ENCODE peak calls at places on chromosomes 7 and 10, in seven cellular contexts. One of them, this sample, is unnamed.

GRCh38 chr10:11270135-11270857 is 252.6 kb downstream of the CELF2 start:
- DNase-seq in cardiac fibroblast: peak; percentile 67
- DNase-seq in dorsolateral prefrontal cortex: peak; percentile 77
- DNase-seq in astrocyte: peak; percentile 30
- DNase-seq in fibroblast of the aortic adventitia: peak; percentile 65
- DNase-seq in GM12865: peak; percentile 95
- DNase-seq in tibial artery: peak; percentile 81
- DNase-seq in this sample: peak; percentile 30

GRCh38 chr7:92466682-92467081 is 11.1 kb downstream of the ERVW-1 start:
- DNase-seq in astrocyte: no peak
- DNase-seq in GM12865: no peak
- DNase-seq in dorsolateral prefrontal cortex: no peak
- DNase-seq in tibial artery: no peak
- DNase-seq in fibroblast of the aortic adventitia: no peak
- DNase-seq in cardiac fibroblast: no peak
- DNase-seq in this sample: no peak

GRCh38 chr7:94011714-94012353 is 7.7 kb upstream of the BET1 start:
- DNase-seq in tibial artery: no peak
- DNase-seq in dorsolateral prefrontal cortex: no peak
- DNase-seq in GM12865: no peak
- DNase-seq in fibroblast of the aortic adventitia: no peak
- DNase-seq in cardiac fibroblast: no peak
- DNase-seq in astrocyte: no peak
- DNase-seq in this sample: no peak

GRCh38 chr7:74587435-74588126 is 69.9 kb upstream of the GTF2I start:
- DNase-seq in GM12865: peak; percentile 91
- DNase-seq in fibroblast of the aortic adventitia: peak; percentile 92
- DNase-seq in tibial artery: peak; percentile 98
- DNase-seq in cardiac fibroblast: peak; percentile 92
- DNase-seq in dorsolateral prefrontal cortex: peak; percentile 63
- DNase-seq in astrocyte: peak; percentile 84
- DNase-seq in this sample: peak; percentile 93

GRCh38 chr7:104482362-104483042 is 154.1 kb downstream of the LHFPL3 start:
- DNase-seq in fibroblast of the aortic adventitia: no peak
- DNase-seq in cardiac fibroblast: no peak
- DNase-seq in GM12865: no peak
- DNase-seq in astrocyte: no peak
- DNase-seq in dorsolateral prefrontal cortex: peak; percentile 42
- DNase-seq in tibial artery: no peak
- DNase-seq in this sample: no peak

GRCh38 chr7:130896898-130897514 is 163.0 kb upstream of the KLF14 start:
- DNase-seq in cardiac fibroblast: peak; percentile 85
- DNase-seq in dorsolateral prefrontal cortex: peak; percentile 82
- DNase-seq in astrocyte: peak; percentile 69
- DNase-seq in tibial artery: no peak
- DNase-seq in fibroblast of the aortic adventitia: peak; percentile 86
- DNase-seq in GM12865: peak; percentile 86
- DNase-seq in this sample: no peak

GRCh38 chr7:47968852-47969774 is 10.3 kb downstream of the HUS1 start:
- DNase-seq in tibial artery: no peak
- DNase-seq in dorsolateral prefrontal cortex: peak; percentile 69
- DNase-seq in fibroblast of the aortic adventitia: peak; percentile 74
- DNase-seq in cardiac fibroblast: peak; percentile 73
- DNase-seq in astrocyte: peak; percentile 45
- DNase-seq in GM12865: peak; percentile 74
- DNase-seq in this sample: peak; percentile 39

GRCh38 chr7:151372612-151373265 is 31.1 kb downstream of the NUB1 start:
- DNase-seq in tibial artery: no peak
- DNase-seq in cardiac fibroblast: no peak
- DNase-seq in astrocyte: no peak
- DNase-seq in GM12865: no peak
- DNase-seq in fibroblast of the aortic adventitia: no peak
- DNase-seq in dorsolateral prefrontal cortex: peak; percentile 31
- DNase-seq in this sample: no peak

GRCh38 chr7:25995893-25996529 is 156.0 kb upstream of the NFE2L3 start:
- DNase-seq in astrocyte: no peak
- DNase-seq in GM12865: no peak
- DNase-seq in dorsolateral prefrontal cortex: no peak
- DNase-seq in fibroblast of the aortic adventitia: no peak
- DNase-seq in cardiac fibroblast: no peak
- DNase-seq in tibial artery: no peak
- DNase-seq in this sample: no peak

GRCh38 chr10:22850541-22850940 is 77.3 kb upstream of the ARMC3 start:
- DNase-seq in astrocyte: peak; percentile 46
- DNase-seq in dorsolateral prefrontal cortex: no peak
- DNase-seq in fibroblast of the aortic adventitia: peak; percentile 28
- DNase-seq in tibial artery: no peak
- DNase-seq in GM12865: no peak
- DNase-seq in cardiac fibroblast: no peak
- DNase-seq in this sample: peak; percentile 43

GRCh38 chr7:82694020-82694419 is 250.4 kb upstream of the CACNA2D1 start:
- DNase-seq in cardiac fibroblast: no peak
- DNase-seq in fibroblast of the aortic adventitia: no peak
- DNase-seq in dorsolateral prefrontal cortex: no peak
- DNase-seq in astrocyte: peak; percentile 36
- DNase-seq in tibial artery: no peak
- DNase-seq in GM12865: no peak
- DNase-seq in this sample: peak; percentile 65

GRCh38 chr7:76165973-76166403 is 35.7 kb upstream of the SRRM3 start:
- DNase-seq in dorsolateral prefrontal cortex: no peak
- DNase-seq in astrocyte: no peak
- DNase-seq in GM12865: no peak
- DNase-seq in cardiac fibroblast: no peak
- DNase-seq in tibial artery: no peak
- DNase-seq in fibroblast of the aortic adventitia: no peak
- DNase-seq in this sample: no peak
- H3K4me3 ChIP-seq in dorsolateral prefrontal cortex: peak overlapping the region; percentile 92
- H3K4me3 ChIP-seq in astrocyte: peak overlapping the region; percentile 75
- H3K4me3 ChIP-seq in GM12865: peak overlapping the region; percentile 45
- H3K4me3 ChIP-seq in cardiac fibroblast: peak overlapping the region; percentile 63
- H3K4me3 ChIP-seq in tibial artery: peak overlapping the region; percentile 61
- H3K4me3 ChIP-seq in fibroblast of the aortic adventitia: peak overlapping the region; percentile 71
- H3K4me3 ChIP-seq in this sample: peak overlapping the region; percentile 77

DNA sequence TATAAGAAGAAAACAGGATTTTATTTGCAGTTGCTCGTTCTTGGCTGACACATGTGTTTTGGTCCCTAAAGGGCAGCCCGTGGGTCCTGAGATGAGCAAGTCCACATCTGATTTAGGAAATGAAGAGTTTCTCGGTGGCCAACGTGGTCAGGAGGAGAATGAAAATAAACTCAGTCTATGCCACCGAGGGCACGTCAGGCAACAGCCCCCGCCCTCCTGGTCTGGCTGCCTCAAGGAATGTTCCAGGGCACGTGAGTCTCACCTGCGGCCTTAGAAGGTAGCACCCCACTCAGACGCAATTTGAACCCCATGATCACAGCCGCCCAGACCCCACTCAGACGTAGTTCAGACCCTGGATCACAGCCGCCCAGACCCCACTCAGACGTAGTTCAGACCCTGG is 197.2 kb downstream of the ADARB2 start:
- DNase-seq in astrocyte: no peak
- DNase-seq in tibial artery: peak; percentile 27
- DNase-seq in fibroblast of the aortic adventitia: no peak
- DNase-seq in GM12865: peak; percentile 24
- DNase-seq in dorsolateral prefrontal cortex: peak; percentile 15
- DNase-seq in cardiac fibroblast: no peak
- DNase-seq in this sample: no peak
- TF ChIP-seq CTCF in astrocyte: no peak
- TF ChIP-seq CTCF in tibial artery: no peak
- TF ChIP-seq CTCF in fibroblast of the aortic adventitia: no peak
- TF ChIP-seq CTCF in GM12865: no peak
- TF ChIP-seq CTCF in dorsolateral prefrontal cortex: no peak
- TF ChIP-seq CTCF in cardiac fibroblast: no peak
- TF ChIP-seq CTCF in this sample: no peak

GRCh38 chr10:88659725-88660592 is 4.3 kb upstream of the LIPF start:
- DNase-seq in astrocyte: peak; percentile 18
- DNase-seq in dorsolateral prefrontal cortex: no peak
- DNase-seq in cardiac fibroblast: peak; percentile 34
- DNase-seq in GM12865: no peak
- DNase-seq in tibial artery: no peak
- DNase-seq in fibroblast of the aortic adventitia: peak; percentile 38
- DNase-seq in this sample: no peak

GRCh38 chr10:88660593-88660884 is 3.7 kb upstream of the LIPF start:
- DNase-seq in fibroblast of the aortic adventitia: no peak
- DNase-seq in tibial artery: no peak
- DNase-seq in cardiac fibroblast: no peak
- DNase-seq in dorsolateral prefrontal cortex: no peak
- DNase-seq in astrocyte: peak; percentile 10
- DNase-seq in GM12865: no peak
- DNase-seq in this sample: no peak

GRCh38 chr10:88661577-88661976 is 2.7 kb upstream of the LIPF start:
- DNase-seq in tibial artery: no peak
- DNase-seq in dorsolateral prefrontal cortex: no peak
- DNase-seq in fibroblast of the aortic adventitia: no peak
- DNase-seq in GM12865: no peak
- DNase-seq in cardiac fibroblast: no peak
- DNase-seq in astrocyte: no peak
- DNase-seq in this sample: no peak

GRCh38 chr10:88657901-88658300 is 6.3 kb upstream of the LIPF start:
- DNase-seq in GM12865: no peak
- DNase-seq in fibroblast of the aortic adventitia: peak; percentile 30
- DNase-seq in dorsolateral prefrontal cortex: no peak
- DNase-seq in astrocyte: peak; percentile 67
- DNase-seq in tibial artery: no peak
- DNase-seq in cardiac fibroblast: peak; percentile 50
- DNase-seq in this sample: no peak

GRCh38 chr10:88661018-88661417 is 3.2 kb upstream of the LIPF start:
- DNase-seq in GM12865: no peak
- DNase-seq in cardiac fibroblast: peak; percentile 13
- DNase-seq in fibroblast of the aortic adventitia: no peak
- DNase-seq in astrocyte: no peak
- DNase-seq in dorsolateral prefrontal cortex: no peak
- DNase-seq in tibial artery: no peak
- DNase-seq in this sample: no peak
- H3K4me3 ChIP-seq in GM12865: no peak overlapping the region
- H3K4me3 ChIP-seq in cardiac fibroblast: no peak overlapping the region
- H3K4me3 ChIP-seq in fibroblast of the aortic adventitia: no peak overlapping the region
- H3K4me3 ChIP-seq in astrocyte: no peak overlapping the region
- H3K4me3 ChIP-seq in dorsolateral prefrontal cortex: no peak overlapping the region
- H3K4me3 ChIP-seq in tibial artery: no peak overlapping the region
- H3K4me3 ChIP-seq in this sample: no peak overlapping the region

DNA sequence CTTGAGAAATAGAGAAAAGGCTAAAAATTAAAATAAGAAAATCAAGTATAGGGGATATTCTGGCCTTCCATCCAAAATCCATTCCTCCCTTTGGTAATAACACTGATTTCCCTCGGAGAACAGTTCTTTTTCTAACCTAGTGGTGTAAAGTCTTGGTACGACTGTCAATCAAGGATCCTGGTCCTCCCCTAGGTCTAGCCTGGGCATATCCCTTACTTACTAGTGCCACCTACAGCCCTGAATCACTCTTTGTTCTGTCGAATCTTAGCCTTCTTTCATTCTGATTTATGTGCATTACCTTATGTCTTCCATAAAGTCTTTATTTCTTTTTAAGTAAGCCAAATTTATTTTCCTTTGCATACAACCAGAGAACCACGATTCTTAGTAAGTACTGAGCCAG is 298.7 kb upstream of the LRRTM3 start:
- DNase-seq in fibroblast of the aortic adventitia: no peak
- DNase-seq in cardiac fibroblast: peak; percentile 60
- DNase-seq in dorsolateral prefrontal cortex: no peak
- DNase-seq in GM12865: peak; percentile 36
- DNase-seq in tibial artery: no peak
- DNase-seq in astrocyte: no peak
- DNase-seq in this sample: no peak
- TF ChIP-seq CTCF in fibroblast of the aortic adventitia: no peak
- TF ChIP-seq CTCF in cardiac fibroblast: peak; percentile 19
- TF ChIP-seq CTCF in dorsolateral prefrontal cortex: no peak
- TF ChIP-seq CTCF in GM12865: peak; percentile 25
- TF ChIP-seq CTCF in tibial artery: no peak
- TF ChIP-seq CTCF in astrocyte: peak; percentile 17
- TF ChIP-seq CTCF in this sample: peak; percentile 47

GRCh38 chr7:1693419-1693990 is 23.4 kb downstream of the ELFN1 start:
- DNase-seq in tibial artery: peak; percentile 60
- DNase-seq in fibroblast of the aortic adventitia: no peak
- DNase-seq in cardiac fibroblast: no peak
- DNase-seq in GM12865: no peak
- DNase-seq in astrocyte: no peak
- DNase-seq in dorsolateral prefrontal cortex: peak; percentile 48
- DNase-seq in this sample: no peak
- H3K4me3 ChIP-seq in tibial artery: no peak overlapping the region
- H3K4me3 ChIP-seq in fibroblast of the aortic adventitia: no peak overlapping the region
- H3K4me3 ChIP-seq in cardiac fibroblast: no peak overlapping the region
- H3K4me3 ChIP-seq in GM12865: no peak overlapping the region
- H3K4me3 ChIP-seq in astrocyte: no peak overlapping the region
- H3K4me3 ChIP-seq in dorsolateral prefrontal cortex: peak overlapping the region; percentile 4
- H3K4me3 ChIP-seq in this sample: no peak overlapping the region

DNA sequence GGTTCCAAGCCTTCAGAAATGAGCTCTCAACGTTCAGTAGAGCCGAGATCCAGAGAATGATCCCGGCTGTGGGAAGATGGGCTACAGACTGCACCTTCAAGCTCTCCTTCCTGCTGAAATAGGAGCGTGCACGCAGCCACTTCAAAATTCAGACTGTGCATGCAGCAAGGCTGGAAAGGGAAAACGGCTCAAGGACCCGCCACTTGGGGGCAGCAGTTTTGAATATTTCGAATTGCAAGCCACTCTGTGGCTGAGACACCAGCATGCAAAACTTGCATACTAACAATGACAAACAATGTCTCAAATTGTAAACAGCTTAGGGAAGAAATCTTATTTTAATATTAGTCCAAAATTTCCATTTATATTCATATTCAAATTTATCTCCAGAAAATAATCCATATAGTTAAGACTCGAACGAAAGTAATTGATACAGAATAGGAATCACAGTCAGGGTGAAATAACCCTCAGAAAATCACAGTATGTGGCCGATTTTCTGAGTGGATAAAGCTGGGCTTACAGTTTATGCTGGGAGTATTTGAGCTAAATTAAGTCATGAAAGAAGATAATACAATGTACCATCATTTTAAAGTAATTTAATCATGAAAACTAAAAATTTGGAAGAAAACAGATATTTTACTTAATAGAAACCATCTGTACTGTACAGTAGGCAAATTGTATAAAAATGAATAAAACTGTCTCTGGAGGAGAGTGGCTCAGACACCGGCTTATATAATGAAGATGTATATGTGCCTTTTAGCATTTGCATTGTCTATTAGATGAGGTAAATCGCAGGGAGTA is 137.9 kb upstream of the MKI67 start:
- DNase-seq in dorsolateral prefrontal cortex: peak; percentile 76
- DNase-seq in fibroblast of the aortic adventitia: peak; percentile 38
- DNase-seq in GM12865: peak; percentile 63
- DNase-seq in tibial artery: no peak
- DNase-seq in astrocyte: peak; percentile 4
- DNase-seq in cardiac fibroblast: peak; percentile 62
- DNase-seq in this sample: peak; percentile 1
- TF ChIP-seq CTCF in dorsolateral prefrontal cortex: peak; percentile 76
- TF ChIP-seq CTCF in fibroblast of the aortic adventitia: peak; percentile 44
- TF ChIP-seq CTCF in GM12865: peak; percentile 58
- TF ChIP-seq CTCF in tibial artery: peak; percentile 18
- TF ChIP-seq CTCF in astrocyte: peak; percentile 46
- TF ChIP-seq CTCF in cardiac fibroblast: peak; percentile 42
- TF ChIP-seq CTCF in this sample: peak; percentile 67

DNA sequence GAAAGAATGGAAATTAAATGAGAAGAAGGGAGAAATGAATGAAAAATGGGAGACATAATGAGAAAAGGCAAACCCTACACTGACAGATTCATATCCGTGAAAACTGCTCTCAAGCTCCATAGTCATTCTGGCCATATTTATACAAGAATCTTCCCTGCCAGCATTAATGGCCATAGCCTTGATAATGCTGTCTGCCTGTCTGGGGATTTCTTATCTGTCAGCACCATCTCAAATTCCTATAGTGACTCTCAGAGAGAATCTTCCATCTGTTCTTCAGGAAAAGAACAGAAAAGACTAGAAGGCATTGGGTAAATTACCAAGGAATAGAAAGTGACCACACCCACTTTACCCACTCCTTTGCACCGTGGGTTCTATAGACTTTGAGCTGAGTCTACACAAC is 295.9 kb downstream of the PLXNA4 start:
- DNase-seq in tibial artery: no peak
- DNase-seq in dorsolateral prefrontal cortex: no peak
- DNase-seq in fibroblast of the aortic adventitia: no peak
- DNase-seq in cardiac fibroblast: no peak
- DNase-seq in astrocyte: no peak
- DNase-seq in GM12865: no peak
- DNase-seq in this sample: no peak
- H3K4me3 ChIP-seq in tibial artery: no peak overlapping the region
- H3K4me3 ChIP-seq in dorsolateral prefrontal cortex: no peak overlapping the region
- H3K4me3 ChIP-seq in fibroblast of the aortic adventitia: no peak overlapping the region
- H3K4me3 ChIP-seq in cardiac fibroblast: no peak overlapping the region
- H3K4me3 ChIP-seq in astrocyte: no peak overlapping the region
- H3K4me3 ChIP-seq in GM12865: no peak overlapping the region
- H3K4me3 ChIP-seq in this sample: no peak overlapping the region